ENCODE peak calls at places on chromosomes 2 and 18, in seven cellular contexts. Q is uterus, U is astrocyte of the spinal cord, D is AG09319, W is A549, M is fibroblast of villous mesenchyme, R is upper lobe of right lung. Y is an unnamed sample.

GRCh38 chr18:11512096-11513030 is 97.0 kb upstream of the SLC35G4 start:
- DNase-seq in Q (no peak), U (no peak), D (no peak), W (peak), M (peak), R (no peak), Y (peak)

GRCh38 chr2:96929245-96929925 is 57.0 kb downstream of the FAM178B start:
- DNase-seq in Q (no peak), U (no peak), D (no peak), W (no peak), M (no peak), R (no peak), Y (no peak)

GRCh38 chr18:74380916-74381315 is 65.3 kb downstream of the C18orf63 start:
- DNase-seq in Q (no peak), U (no peak), D (no peak), W (no peak), M (no peak), R (no peak), Y (no peak)

GRCh38 chr18:36589857-36590543 is 238.8 kb downstream of the TPGS2 start:
- DNase-seq in Q (no peak), U (peak), D (no peak), W (no peak), M (no peak), R (no peak), Y (no peak)

GRCh38 chr2:229130522-229130921 is 140.6 kb downstream of the PID1 start:
- DNase-seq in Q (no peak), U (no peak), D (no peak), W (no peak), M (peak), R (no peak), Y (peak)

GRCh38 chr2:225735844-225736243 is 336.3 kb downstream of the NYAP2 start:
- DNase-seq in Q (peak), U (peak), D (peak), W (peak), M (peak), R (no peak), Y (peak)

GRCh38 chr2:50088987-50089386 is 934.7 kb upstream of the FSHR start:
- DNase-seq in Q (no peak), U (no peak), D (no peak), W (no peak), M (no peak), R (no peak), Y (no peak)

GRCh38 chr2:54176577-54176976 is 61.2 kb downstream of the ACYP2 start:
- DNase-seq in Q (peak), U (peak), D (peak), W (peak), M (peak), R (peak), Y (peak)

GRCh38 chr2:195489101-195489500 is 167.9 kb upstream of the SLC39A10 start:
- DNase-seq in Q (no peak), U (no peak), D (no peak), W (no peak), M (no peak), R (no peak), Y (peak)

GRCh38 chr2:136136921-136137320 is 19.0 kb upstream of the CXCR4 start:
- DNase-seq in Q (no peak), U (no peak), D (no peak), W (no peak), M (no peak), R (no peak), Y (no peak)

GRCh38 chr2:42962521-42962953 is 170.2 kb upstream of the HAAO start:
- DNase-seq in Q (peak), U (no peak), D (no peak), W (no peak), M (peak), R (no peak), Y (peak)

GRCh38 chr2:158459161-158460003 is 2.6 kb downstream of the PKP4 start:
- DNase-seq in Q (no peak), U (peak), D (no peak), W (peak), M (no peak), R (no peak), Y (peak)

GRCh38 chr2:20067992-20068727 is 16.7 kb upstream of the LAPTM4A start:
- DNase-seq in Q (no peak), U (peak), D (peak), W (peak), M (peak), R (no peak), Y (peak)

DNA sequence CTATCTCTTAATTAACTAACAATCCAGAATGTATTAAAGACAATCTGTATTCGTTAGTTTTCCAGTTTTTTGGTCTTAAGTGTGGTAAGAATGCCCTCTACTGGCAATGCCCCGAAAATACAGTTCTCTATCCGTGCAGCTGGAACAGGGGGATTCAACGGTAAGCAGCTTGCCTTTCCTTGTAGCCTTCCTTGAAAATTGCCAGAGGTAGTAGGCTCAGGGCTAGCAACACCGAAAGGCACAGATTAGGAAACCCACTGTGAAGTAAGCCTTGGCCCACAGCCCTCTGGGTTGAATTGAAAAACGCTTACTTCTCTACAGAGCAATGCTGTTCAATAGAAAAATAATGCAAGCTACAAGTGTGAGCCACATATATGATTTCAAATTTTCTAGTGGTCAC is 17.1 kb upstream of the VPS4B start:
- DNase-seq in Q (peak), U (peak), D (peak), W (peak), M (peak), R (no peak), Y (peak)
- TF ChIP-seq CTCF in Q (peak), U (peak), D (peak), W (peak), M (peak), R (peak), Y (peak)

DNA sequence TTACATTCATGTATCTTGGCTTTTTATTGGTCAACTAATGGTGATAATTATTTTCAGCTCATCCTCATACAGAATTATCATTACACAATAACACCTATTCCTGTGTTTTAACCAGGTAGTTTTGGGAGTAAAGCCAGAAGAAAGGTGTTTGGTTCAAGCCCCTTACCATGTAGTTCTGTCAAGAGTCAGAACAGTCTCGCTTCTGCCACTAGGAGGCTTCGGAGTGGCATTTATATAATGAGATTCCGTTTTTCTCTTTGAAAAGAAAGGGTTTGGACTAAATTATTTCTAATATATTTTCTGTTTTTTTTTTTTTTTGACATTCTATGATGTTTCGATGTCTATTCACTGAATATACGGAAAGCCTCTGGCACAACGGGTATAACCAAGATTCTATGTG is 217.8 kb downstream of the CDH7 start:
- DNase-seq in Q (no peak), U (no peak), D (no peak), W (peak), M (no peak), R (no peak), Y (no peak)
- TF ChIP-seq CTCF in Q (no peak), U (peak), D (no peak), W (no peak), M (no peak), R (peak), Y (no peak)

GRCh38 chr18:43405097-43405496 is 127.8 kb upstream of the SYT4 start:
- DNase-seq in Q (no peak), U (no peak), D (no peak), W (no peak), M (no peak), R (no peak), Y (peak)
- TF ChIP-seq CTCF in Q (no peak), U (no peak), D (no peak), W (no peak), M (no peak), R (no peak), Y (no peak)

GRCh38 chr18:55779711-55780590 is 192.0 kb upstream of the TCF4 start:
- DNase-seq in Q (peak), U (peak), D (no peak), W (no peak), M (peak), R (peak), Y (peak)
- TF ChIP-seq CTCF in Q (peak), U (peak), D (no peak), W (no peak), M (peak), R (peak), Y (no peak)

GRCh38 chr2:148007219-148007900 is 13.2 kb downstream of the ORC4 start:
- DNase-seq in Q (no peak), U (no peak), D (no peak), W (no peak), M (no peak), R (no peak), Y (no peak)

DNA sequence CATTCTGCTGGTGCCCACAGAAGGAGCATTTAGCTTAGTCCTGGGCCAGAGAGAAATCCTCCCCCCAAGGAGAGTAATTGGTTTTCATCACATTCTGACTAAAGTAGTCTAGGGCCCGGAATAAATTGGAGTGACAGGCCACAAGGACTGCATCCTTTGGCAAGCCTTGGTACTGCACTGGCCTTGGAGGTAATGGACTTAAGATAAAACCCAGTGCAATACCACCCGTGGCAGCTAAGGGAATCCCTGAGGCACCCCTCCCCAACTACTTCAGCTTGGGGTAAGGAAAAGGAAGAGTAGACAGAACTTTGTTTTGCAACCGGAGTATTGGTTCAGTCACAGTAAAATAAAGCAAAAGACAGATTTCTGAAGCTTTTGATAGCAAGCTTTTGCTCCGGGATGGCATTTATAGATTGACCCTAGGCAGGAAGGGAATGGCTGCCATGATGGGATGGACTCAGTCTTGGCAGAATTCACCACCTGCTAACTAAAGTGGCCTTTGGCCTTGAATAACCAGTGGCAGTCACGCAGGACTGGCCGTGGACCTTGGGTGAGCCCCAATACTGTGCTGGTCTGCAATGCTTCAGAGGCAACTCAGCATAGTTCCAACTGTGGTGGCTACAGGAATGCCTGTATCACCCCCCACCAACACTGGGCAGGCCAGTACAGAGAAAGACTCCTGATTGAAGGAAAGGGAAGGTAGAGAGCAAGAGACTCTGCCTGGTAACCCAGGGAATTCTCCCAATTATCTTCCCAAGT is 14.1 kb downstream of the ORC4 start:
- DNase-seq in Q (no peak), U (no peak), D (no peak), W (no peak), M (no peak), R (no peak), Y (no peak)
- TF ChIP-seq CTCF in Q (no peak), U (no peak), D (no peak), W (no peak), M (no peak), R (no peak), Y (no peak)

GRCh38 chr2:73071452-73072399 is at the start of gene SFXN5:
- DNase-seq in Q (peak), U (peak), D (peak), W (peak), M (peak), R (peak), Y (peak)
- TF ChIP-seq CTCF in Q (peak), U (peak), D (peak), W (no peak), M (peak), R (peak), Y (peak)

DNA sequence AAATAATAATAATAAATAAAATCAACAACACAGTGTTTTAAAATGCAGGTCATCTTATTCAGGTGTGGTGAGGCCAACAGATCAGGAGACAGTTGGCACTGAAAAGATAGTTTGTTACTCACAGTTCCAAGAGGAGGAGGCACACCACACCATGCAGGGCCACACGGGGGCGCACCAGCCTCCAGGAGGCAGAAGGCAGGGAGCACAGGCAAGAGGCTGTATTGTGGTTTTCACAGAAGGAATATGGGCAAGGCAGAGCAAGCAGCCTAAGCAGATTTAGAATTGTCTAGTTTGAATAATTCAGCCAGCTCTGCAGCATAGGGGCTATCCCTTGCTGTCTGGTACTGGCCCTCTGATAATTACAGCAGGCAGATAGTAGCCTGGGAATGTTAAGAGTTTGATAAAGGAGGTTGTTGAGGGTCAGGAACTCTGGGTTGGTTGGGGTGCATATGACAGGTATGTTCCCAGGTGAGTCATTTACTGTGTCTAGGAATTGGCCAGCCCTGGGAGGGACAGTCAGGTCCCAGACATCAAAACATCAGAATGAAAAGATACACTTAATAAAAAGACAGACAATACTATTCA is 31.3 kb downstream of the KIAA2012 start:
- DNase-seq in Q (no peak), U (peak), D (no peak), W (peak), M (peak), R (peak), Y (peak)
- TF ChIP-seq CTCF in Q (no peak), U (peak), D (peak), W (peak), M (peak), R (peak), Y (peak)

DNA sequence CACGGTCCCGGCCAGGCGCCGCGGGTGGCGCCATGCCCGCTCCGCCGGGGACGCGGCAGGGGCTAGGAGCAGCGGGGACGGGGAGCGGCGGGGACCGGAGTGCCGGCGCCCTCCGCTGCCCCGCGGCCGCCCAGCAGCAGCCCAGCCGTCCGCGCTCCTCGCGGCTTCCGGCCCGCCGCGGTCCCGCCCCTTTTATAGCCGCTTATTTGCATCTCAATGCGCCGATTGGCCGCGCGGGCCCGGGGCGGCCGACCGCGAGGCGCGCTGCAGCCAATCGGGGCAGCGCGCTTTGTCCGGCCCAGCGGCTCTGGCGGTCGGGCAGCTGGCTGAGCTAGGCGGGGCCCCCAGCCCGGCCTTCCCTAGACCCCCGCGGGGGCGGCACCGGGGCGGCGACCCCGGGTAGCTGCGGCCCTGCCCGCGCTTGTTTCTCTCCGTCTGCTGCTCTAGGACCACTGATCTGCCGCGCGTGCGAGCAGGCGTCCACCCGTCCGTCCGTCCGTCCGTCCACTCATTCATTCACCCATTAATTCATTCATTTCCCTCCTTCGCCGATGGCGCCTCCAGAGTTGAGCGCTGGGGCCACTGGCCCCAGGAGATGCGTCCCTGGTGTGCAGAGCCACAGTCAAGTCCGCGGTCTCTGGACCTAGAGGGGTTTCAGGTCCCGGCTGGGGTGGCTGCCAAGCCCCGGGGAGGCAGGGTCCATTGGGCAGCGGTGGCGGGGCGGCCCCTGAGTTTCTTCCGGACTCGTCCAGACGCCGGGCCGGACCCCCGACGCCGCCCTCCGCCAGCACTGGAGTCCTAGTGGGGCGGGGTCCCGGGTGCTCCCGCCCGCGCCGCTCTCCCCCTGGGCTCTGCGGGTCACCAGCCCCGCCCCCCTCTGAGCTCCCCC is at the start of gene HES6:
- DNase-seq in Q (peak), U (peak), D (peak), W (peak), M (peak), R (peak), Y (peak)
- TF ChIP-seq CTCF in Q (no peak), U (no peak), D (no peak), W (no peak), M (no peak), R (no peak), Y (no peak)

DNA sequence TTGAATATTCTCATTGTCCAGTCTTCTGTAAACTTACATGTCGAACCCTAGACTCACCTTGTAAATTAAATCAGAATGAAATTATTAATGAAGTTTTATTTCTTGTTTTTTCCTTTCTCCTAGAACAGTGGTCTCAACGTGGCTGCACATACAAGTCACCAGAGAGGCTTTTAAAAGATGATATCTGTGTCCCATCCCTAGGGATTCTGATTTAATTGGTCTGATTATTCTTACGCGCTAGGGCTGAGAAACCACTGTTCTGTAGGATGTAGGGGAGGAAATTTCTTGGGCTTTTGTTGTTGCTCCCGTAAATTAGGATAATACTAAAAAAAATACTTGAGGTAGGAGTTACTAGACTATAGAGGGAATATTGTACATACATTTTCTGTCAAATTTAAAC is 32.1 kb downstream of the PPM1B start:
- DNase-seq in Q (no peak), U (no peak), D (no peak), W (no peak), M (no peak), R (no peak), Y (no peak)
- TF ChIP-seq CTCF in Q (no peak), U (no peak), D (no peak), W (no peak), M (no peak), R (no peak), Y (no peak)

DNA sequence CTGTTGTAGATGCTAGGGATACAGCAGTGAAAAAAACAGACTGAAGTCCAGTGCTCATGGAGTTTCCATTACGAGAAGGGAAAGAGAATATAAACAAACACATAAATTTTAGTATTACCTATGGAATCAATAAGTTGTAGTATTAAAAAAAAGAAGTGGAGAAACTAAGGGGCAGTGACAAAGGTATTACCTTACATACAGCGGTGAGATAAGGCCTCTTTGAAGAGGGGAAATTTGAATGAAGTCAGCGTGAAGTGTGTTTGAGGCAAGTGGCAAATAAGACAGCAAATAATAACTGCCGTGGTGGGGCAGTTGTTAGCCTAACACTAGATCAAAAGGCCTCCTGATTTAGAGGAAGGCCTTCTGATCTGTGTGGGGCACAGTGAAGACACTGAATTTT is 57.9 kb downstream of the TLK1 start:
- DNase-seq in Q (no peak), U (no peak), D (no peak), W (no peak), M (no peak), R (no peak), Y (no peak)
- TF ChIP-seq CTCF in Q (no peak), U (no peak), D (no peak), W (no peak), M (no peak), R (no peak), Y (no peak)

Y was measured in fibroblast of pulmonary artery.